ENCODE peak calls at places on chromosomes 13 and 19, in four cellular contexts. M, P, I and X are unnamed samples.
A peak's percentile ranks its signal among the peaks of the same experiment; 100 is the strongest.

GRCh38 chr13:77857810-77858209 is 60.8 kb downstream of the EDNRB start:
- DNase-seq in M (no peak), P (no peak), I (no peak), X (no peak)

GRCh38 chr13:47250141-47250540 is 353.3 kb upstream of the HTR2A start:
- DNase-seq in M (no peak), P (peak; percentile 30), I (no peak), X (peak; percentile 6)

GRCh38 chr19:35555301-35556005 is 8.0 kb downstream of the ATP4A start:
- DNase-seq in M (no peak), P (no peak), I (no peak), X (no peak)

GRCh38 chr13:75901509-75901908 is 265.4 kb downstream of the LMO7 start:
- DNase-seq in M (no peak), P (no peak), I (no peak), X (no peak)

GRCh38 chr13:99339736-99340392 is 32.7 kb upstream of the GPR183 start:
- DNase-seq in M (no peak), P (no peak), I (no peak), X (no peak)

GRCh38 chr13:45506811-45507210 is 42.1 kb downstream of the COG3 start:
- DNase-seq in M (no peak), P (no peak), I (no peak), X (no peak)

GRCh38 chr19:20250627-20251026 is 83.6 kb downstream of the ZNF486 start:
- DNase-seq in M (no peak), P (no peak), I (no peak), X (no peak)

GRCh38 chr19:34171877-34172660 is at the start of gene LSM14A:
- DNase-seq in M (peak; percentile 89), P (peak; percentile 90), I (peak; percentile 95), X (peak; percentile 68)

GRCh38 chr13:23449386-23450162 is 16.1 kb upstream of the SACS start:
- DNase-seq in M (no peak), P (no peak), I (no peak), X (no peak)

GRCh38 chr13:23558675-23559536 is 11.3 kb upstream of the TNFRSF19 start:
- DNase-seq in M (peak; percentile 88), P (peak; percentile 51), I (peak; percentile 71), X (no peak)

GRCh38 chr19:3071764-3072163 is 9.5 kb upstream of the TLE5 start:
- DNase-seq in M (no peak), P (no peak), I (no peak), X (no peak)

GRCh38 chr13:73465629-73465974 is 406.8 kb downstream of the KLF5 start:
- DNase-seq in M (no peak), P (no peak), I (no peak), X (no peak)

GRCh38 chr19:13208131-13208963 is 58.1 kb downstream of the IER2 start:
- DNase-seq in M (peak; percentile 24), P (peak; percentile 79), I (peak; percentile 74), X (no peak)

GRCh38 chr19:36111200-36111539 is 227 bp downstream of the OVOL3 start:
- DNase-seq in M (no peak), P (no peak), I (no peak), X (no peak)

GRCh38 chr13:89923731-89924130 is 1423.8 kb upstream of the MIR17HG start:
- DNase-seq in M (no peak), P (no peak), I (no peak), X (no peak)

GRCh38 chr13:90533866-90534265 is 813.6 kb upstream of the MIR17HG start:
- DNase-seq in M (no peak), P (no peak), I (no peak), X (no peak)

GRCh38 chr19:49499030-49499670 is 2.9 kb downstream of the RPS11 start:
- DNase-seq in M (no peak), P (no peak), I (no peak), X (no peak)

GRCh38 chr13:40665754-40666057 is 735 bp downstream of the FOXO1 start:
- DNase-seq in M (no peak), P (no peak), I (no peak), X (no peak)

GRCh38 chr19:55152017-55152416 is 3.0 kb upstream of the TNNT1 start:
- DNase-seq in M (no peak), P (no peak), I (no peak), X (no peak)

GRCh38 chr13:113591750-113592149 is 7.2 kb downstream of the TFDP1 start:
- DNase-seq in M (no peak), P (no peak), I (peak; percentile 28), X (no peak)

GRCh38 chr13:111981006-111981405 is 85.9 kb upstream of the SOX1 start:
- DNase-seq in M (no peak), P (no peak), I (no peak), X (no peak)

GRCh38 chr13:111981446-111982165 is 85.3 kb upstream of the SOX1 start:
- DNase-seq in M (no peak), P (no peak), I (no peak), X (no peak)

GRCh38 chr13:111978536-111978935 is 88.4 kb upstream of the SOX1 start:
- DNase-seq in M (no peak), P (no peak), I (no peak), X (no peak)

GRCh38 chr13:111977184-111977516 is 89.8 kb upstream of the SOX1 start:
- DNase-seq in M (no peak), P (no peak), I (no peak), X (no peak)

DNA sequence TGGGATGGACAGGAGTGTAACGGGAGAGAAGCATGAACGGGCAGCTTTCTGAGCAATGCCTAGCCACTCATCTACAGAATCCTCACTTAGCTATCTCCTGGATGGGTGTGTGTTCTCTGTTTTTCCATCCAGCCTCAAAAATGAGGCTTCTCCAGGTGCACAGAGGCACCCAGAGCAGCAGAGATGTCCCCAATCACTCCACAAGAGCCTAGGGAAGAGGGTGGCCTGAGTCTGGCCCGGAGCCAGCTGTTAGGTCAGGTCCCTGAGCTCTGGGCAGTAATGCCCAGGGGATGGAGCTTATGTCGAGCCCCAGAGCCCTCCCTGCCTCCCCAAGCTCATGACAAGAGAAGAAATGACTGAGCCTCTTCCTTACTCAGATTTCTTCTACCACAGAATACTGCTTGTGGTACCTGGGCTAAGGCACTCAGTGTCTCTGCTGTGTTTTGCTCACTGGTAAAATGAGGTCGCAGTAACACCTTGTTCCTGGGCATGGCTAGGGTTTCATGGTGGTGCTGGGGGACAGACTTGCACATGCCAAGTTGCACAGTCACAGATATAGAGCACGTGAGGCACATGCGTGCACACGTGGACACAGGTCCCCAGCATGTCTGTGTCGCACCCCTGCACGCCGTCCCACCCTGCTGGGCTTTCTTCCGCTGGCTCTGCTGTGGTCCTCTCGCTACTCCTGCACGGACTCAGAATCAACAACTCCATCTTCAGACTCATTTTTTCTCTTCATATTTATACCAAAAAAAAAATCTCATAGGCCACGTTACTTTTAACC is 86.6 kb upstream of the SOX1 start:
- DNase-seq in M (no peak), P (no peak), I (no peak), X (no peak)
- H3K9me3 ChIP-seq in M (no peaks in the 10 kb centered on the region), P (no peaks in the 10 kb centered on the region), I (no peaks in the 10 kb centered on the region), X (no peaks in the 10 kb centered on the region)

GRCh38 chr13:71602327-71602726 is 264.7 kb downstream of the DACH1 start:
- DNase-seq in M (no peak), P (no peak), I (no peak), X (no peak)
- H3K9me3 ChIP-seq in M (no peaks in the 10 kb centered on the region), P (no peaks in the 10 kb centered on the region), I (no peaks in the 10 kb centered on the region), X (no peaks in the 10 kb centered on the region)

GRCh38 chr13:64276232-64276631 is 2860.6 kb upstream of the PCDH20 start:
- DNase-seq in M (no peak), P (no peak), I (no peak), X (no peak)
- H3K9me3 ChIP-seq in M (no peaks in the 10 kb centered on the region), P (no peaks in the 10 kb centered on the region), I (no peaks in the 10 kb centered on the region), X (no peaks in the 10 kb centered on the region)

GRCh38 chr19:27393591-27393990 is 1819.4 kb downstream of the UQCRFS1 start:
- DNase-seq in M (no peak), P (no peak), I (no peak), X (no peak)
- H3K9me3 ChIP-seq in M (no peaks in the 10 kb centered on the region), P (no peaks in the 10 kb centered on the region), I (peaks cover 9% of the 10 kb centered on the region), X (no peaks in the 10 kb centered on the region)

DNA sequence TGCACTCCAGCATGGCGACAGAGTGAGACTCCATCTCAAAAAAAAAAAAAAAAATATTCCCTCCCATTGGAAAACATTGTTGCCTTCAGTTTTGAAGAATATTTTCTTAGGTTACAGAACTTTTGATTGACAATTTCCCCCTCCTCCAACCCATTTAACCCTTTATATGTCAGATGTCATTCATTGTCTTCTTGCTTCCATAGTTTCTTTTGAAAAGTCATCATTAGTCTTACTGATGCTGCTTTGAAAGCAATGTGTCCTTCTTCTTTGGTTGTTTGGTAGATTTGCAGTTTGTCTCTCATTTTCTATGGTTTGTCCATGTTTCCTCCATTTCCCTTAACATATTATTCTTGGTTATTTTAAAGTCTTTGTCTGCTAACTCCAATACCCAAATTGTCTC is 25.4 kb downstream of the ZNF558 start:
- DNase-seq in M (no peak), P (no peak), I (no peak), X (no peak)
- H3K9me3 ChIP-seq in M (peaks cover 35% of the 10 kb centered on the region), P (no peaks in the 10 kb centered on the region), I (peaks cover 87% of the 10 kb centered on the region), X (peaks cover 93% of the 10 kb centered on the region)